ENCODE peak calls at places on chromosome 18, in four cellular contexts. S is stomach, M is right lobe of liver, J is upper lobe of left lung. P is an unnamed sample.

GRCh38 chr18:35117951-35118411 is 76.8 kb downstream of the MAPRE2 start:
- DNase-seq in S (no peak), M (peak), J (peak), P (no peak)

GRCh38 chr18:39840406-39840805 is 2114.6 kb upstream of the PIK3C3 start:
- DNase-seq in S (no peak), M (no peak), J (no peak), P (no peak)

GRCh38 chr18:37322497-37323035 is 243.0 kb downstream of the CELF4 start:
- DNase-seq in S (peak), M (peak), J (no peak), P (no peak)

GRCh38 chr18:49016648-49017539 is 66.1 kb upstream of the SMAD7 start:
- DNase-seq in S (peak), M (peak), J (no peak), P (peak)

GRCh38 chr18:2657788-2658458 is 2.4 kb downstream of the SMCHD1 start:
- DNase-seq in S (no peak), M (no peak), J (no peak), P (no peak)

GRCh38 chr18:56593906-56594305 is 44.5 kb downstream of the TXNL1 start:
- DNase-seq in S (no peak), M (no peak), J (no peak), P (no peak)

GRCh38 chr18:79805926-79806487 is 8.3 kb downstream of the KCNG2 start:
- DNase-seq in S (no peak), M (no peak), J (peak), P (no peak)

GRCh38 chr18:4636957-4637356 is 181.8 kb upstream of the DLGAP1 start:
- DNase-seq in S (no peak), M (no peak), J (no peak), P (no peak)

GRCh38 chr18:56035546-56035945 is 447.6 kb upstream of the TCF4 start:
- DNase-seq in S (no peak), M (no peak), J (no peak), P (no peak)

GRCh38 chr18:9688036-9688741 is 19.9 kb upstream of the RAB31 start:
- DNase-seq in S (no peak), M (no peak), J (no peak), P (no peak)

GRCh38 chr18:47794725-47795447 is 135.6 kb downstream of the SMAD2 start:
- DNase-seq in S (no peak), M (no peak), J (peak), P (no peak)

GRCh38 chr18:57748770-57749603 is 54.1 kb downstream of the ATP8B1 start:
- DNase-seq in S (peak), M (no peak), J (no peak), P (no peak)

GRCh38 chr18:2856499-2856898 is 9.7 kb downstream of the EMILIN2 start:
- DNase-seq in S (no peak), M (no peak), J (no peak), P (no peak)

GRCh38 chr18:23354625-23355024 is 98.5 kb upstream of the RIOK3 start:
- DNase-seq in S (no peak), M (no peak), J (no peak), P (no peak)
- TF ChIP-seq CTCF in S (no peak), M (no peak), J (no peak), P (no peak)

DNA sequence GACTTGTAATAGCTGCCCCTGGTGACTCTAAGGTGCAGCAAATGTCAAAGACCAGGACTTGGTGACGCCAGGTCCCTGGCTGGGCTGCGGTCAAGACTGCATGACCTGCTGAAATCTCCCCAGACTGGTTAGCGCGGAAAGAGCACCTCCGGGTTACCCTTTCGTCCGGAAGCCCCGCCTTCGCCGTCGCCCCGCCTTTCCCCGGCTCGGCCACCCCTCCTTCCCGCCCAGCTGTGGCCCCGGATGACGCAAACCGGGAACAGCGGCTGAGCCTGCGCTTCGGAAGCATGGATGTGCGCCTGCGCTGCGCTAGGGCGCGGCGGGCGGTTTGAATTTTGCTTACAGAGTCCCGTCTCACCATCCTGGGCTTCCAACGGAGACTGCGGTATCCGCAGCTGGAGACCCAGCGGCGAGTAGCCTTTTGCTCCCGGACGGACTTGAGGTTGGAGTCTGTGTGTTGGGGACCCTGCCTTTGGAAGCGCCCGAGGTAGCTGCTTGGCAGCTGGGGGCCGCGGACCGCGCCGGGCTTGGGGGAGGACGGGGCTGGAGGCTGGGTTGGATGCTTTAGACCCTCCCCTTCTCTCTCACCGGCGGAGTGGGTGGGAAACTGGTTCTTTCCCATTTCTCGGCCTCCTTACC is at the start of gene SKA1:
- DNase-seq in S (peak), M (peak), J (peak), P (peak)
- TF ChIP-seq POLR2A in S (no peak), M (peak), J (peak), P (no peak)

DNA sequence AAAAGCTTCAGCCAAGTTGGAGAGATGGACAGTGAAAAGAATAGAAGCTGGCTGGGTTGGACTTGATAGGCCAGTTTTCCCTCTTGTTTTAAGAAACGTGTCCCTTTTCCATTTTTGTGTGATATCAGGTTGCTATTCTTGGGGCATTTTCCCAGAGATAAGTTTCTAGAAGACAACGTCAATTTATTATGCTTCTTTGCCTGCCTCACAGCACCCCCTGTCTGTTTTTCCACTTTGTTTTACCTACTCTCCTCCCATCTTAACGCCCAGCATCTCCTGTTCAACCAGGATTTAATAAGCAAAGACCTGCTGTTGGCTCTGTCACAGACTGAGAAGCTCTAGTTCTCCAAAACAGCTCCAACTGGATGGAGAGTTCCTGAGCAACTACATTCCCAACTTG is 317.8 kb upstream of the ZNF521 start:
- DNase-seq in S (no peak), M (no peak), J (no peak), P (no peak)
- TF ChIP-seq CTCF in S (no peak), M (no peak), J (no peak), P (no peak)

GRCh38 chr18:63292844-63293683 is 26.5 kb downstream of the BCL2 start:
- DNase-seq in S (no peak), M (no peak), J (peak), P (no peak)
- TF ChIP-seq POLR2A in S (no peak), M (no peak), J (no peak), P (no peak)

GRCh38 chr18:46173393-46174316 is 69.5 kb downstream of the HAUS1 start:
- DNase-seq in S (peak), M (peak), J (peak), P (peak)

GRCh38 chr18:46171331-46171730 is 67.1 kb downstream of the HAUS1 start:
- DNase-seq in S (no peak), M (no peak), J (no peak), P (no peak)

GRCh38 chr18:46169464-46169941 is 65.3 kb downstream of the HAUS1 start:
- DNase-seq in S (no peak), M (no peak), J (no peak), P (no peak)

GRCh38 chr18:46179306-46179705 is 75.1 kb downstream of the HAUS1 start:
- DNase-seq in S (no peak), M (no peak), J (no peak), P (no peak)

GRCh38 chr18:46174317-46175039 is 70.3 kb downstream of the HAUS1 start:
- DNase-seq in S (peak), M (peak), J (peak), P (no peak)
- TF ChIP-seq CTCF in S (no peak), M (no peak), J (no peak), P (no peak)

DNA sequence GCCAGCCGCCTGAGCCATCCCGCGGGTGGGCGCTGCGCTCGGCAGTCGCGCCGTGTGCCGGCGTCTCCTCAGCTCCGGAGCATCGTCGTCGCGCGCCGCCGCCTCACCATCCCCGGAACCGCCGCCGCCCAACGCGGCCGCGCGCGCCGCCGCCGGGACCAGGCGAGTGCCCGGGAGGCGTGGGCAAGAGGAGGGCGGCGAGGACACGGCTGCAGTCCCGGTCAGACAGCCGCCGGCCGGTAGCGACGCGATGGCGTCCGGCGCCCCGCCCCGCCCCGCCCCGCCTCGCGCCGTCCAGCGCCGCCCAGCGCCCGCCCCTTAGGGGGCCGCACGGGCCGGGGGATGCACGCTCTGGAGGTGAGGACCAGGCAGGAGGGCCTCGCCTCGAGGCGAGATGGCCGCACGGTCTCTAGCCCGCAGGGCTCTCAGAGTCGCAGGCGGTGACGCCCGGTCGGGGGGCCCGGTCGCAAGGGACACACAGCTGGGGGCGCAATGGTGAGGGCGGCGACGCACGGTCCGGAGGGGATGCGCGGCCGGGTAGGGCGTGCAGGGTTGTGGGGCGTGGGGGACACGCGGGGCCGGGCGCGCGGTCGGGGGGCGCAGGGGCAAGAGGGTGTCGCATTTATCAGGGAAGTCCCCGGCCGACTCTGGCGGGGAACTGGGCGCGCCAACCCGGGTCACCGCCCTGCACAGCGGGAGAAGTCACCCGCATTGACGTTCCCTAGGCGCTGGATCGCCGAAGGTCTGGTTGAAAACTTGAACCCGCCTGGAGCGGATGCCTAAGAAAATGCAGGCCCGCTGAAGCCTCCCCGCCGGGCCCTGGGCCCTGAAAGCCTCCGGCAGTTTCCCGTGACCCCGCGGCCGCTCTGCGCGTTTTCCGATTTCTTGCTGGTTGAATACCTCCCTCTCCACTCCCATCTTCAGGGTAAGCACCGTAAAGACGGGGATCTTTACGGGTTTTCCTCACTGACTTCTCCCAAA is at the start of gene SPIRE1:
- DNase-seq in S (peak), M (peak), J (peak), P (peak)
- TF ChIP-seq POLR2A in S (no peak), M (peak), J (peak), P (no peak)

GRCh38 chr18:50262977-50263376 is 3.3 kb downstream of the CFAP53 start:
- DNase-seq in S (no peak), M (no peak), J (no peak), P (no peak)

GRCh38 chr18:50266248-50266704 is at the start of gene CFAP53:
- DNase-seq in S (peak), M (peak), J (peak), P (peak)

GRCh38 chr18:50273203-50274043 is 7.1 kb upstream of the CFAP53 start:
- DNase-seq in S (no peak), M (no peak), J (peak), P (no peak)

GRCh38 chr18:50272593-50272992 is 6.3 kb upstream of the CFAP53 start:
- DNase-seq in S (no peak), M (no peak), J (no peak), P (no peak)

DNA sequence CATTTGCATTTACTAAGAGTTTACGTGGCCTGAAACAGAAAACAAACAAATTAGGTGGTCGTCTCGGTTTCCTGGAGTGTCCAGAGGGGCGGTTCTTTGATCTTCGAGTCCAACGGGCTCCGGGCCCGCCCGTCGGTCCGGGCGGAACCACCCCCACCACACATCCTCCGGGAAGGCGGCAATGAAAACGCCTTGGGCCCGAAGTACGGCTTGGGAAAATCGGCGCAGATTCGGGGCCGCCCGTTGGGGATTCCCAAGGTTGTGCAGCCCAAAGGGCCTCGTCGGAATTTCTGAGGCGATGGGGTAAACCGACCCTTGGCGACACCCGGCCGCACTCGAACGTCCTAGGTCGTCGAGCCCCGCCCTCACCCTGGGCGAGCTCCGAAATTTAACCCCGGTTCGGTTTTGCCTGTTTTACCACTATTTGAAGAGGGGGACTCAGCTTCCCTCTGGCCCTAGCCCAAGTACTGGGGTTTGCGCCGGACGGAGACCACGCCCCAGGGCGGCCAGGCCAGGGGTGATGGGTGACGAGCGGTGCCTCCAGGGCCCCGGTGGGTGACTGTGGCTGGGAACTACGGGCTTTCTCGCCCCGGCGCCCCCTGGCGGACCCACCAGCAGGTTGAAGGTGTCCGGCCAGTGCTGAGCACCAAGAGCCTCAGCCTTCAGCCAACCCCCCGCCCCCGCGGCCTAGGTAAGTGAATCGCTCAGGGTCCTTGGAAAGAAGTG is 1.9 kb upstream of the CFAP53 start:
- DNase-seq in S (peak), M (peak), J (peak), P (peak)
- TF ChIP-seq CTCF in S (no peak), M (peak), J (peak), P (no peak)

DNA sequence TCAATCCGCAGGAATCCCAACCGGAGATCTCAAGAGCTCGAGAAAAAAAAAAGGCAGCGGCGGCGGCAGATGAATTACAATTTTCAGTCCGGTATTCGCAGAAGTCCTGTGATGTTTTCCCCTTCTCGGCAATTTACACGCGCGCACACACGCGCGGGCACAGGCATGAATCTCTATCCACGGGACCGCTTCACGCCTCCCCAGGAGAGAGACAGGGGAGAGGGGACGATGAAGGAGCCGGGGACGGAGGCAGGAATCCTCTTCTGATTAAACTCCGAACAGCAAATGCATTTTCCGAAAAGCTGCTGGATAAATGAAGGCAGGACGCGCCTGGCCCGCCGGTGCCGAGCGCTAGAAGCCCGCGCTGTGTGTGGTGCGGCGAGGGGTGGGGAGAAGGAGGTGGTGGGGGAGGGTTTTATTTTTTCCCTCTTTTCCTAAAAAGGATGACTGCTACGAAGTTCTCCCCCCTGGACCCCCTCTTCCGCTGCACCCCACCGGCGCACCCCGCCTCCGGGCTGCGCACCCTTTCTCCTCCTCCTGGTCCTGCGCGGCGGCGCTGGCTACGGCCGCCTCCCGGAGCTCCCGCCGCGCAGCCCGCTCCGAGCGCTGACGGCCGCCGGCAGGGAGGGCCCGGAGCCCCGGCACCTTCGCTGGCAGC is at the start of gene BCL2:
- DNase-seq in S (no peak), M (no peak), J (no peak), P (no peak)
- TF ChIP-seq POLR2A in S (no peak), M (no peak), J (no peak), P (no peak)

GRCh38 chr18:63705401-63705800 is 2.6 kb downstream of the SERPINB11 start:
- DNase-seq in S (no peak), M (no peak), J (no peak), P (no peak)

GRCh38 chr18:63708650-63709049 is 5.9 kb downstream of the SERPINB11 start:
- DNase-seq in S (no peak), M (no peak), J (no peak), P (no peak)

GRCh38 chr18:63702660-63703059 is at the start of gene SERPINB11:
- DNase-seq in S (no peak), M (no peak), J (no peak), P (no peak)

GRCh38 chr18:63701952-63702351 is 808 bp upstream of the SERPINB11 start:
- DNase-seq in S (no peak), M (no peak), J (no peak), P (no peak)

GRCh38 chr18:63707816-63708215 is 5.1 kb downstream of the SERPINB11 start:
- DNase-seq in S (no peak), M (no peak), J (no peak), P (no peak)
- TF ChIP-seq CTCF in S (no peak), M (no peak), J (no peak), P (no peak)

GRCh38 chr18:78801011-78801410 is 178.6 kb upstream of the SALL3 start:
- DNase-seq in S (no peak), M (no peak), J (no peak), P (no peak)
- TF ChIP-seq POLR2A in S (no peak), M (no peak), J (no peak), P (no peak)

P was measured in lower leg skin.